ENCODE peak calls at places on chromosomes 3 and 15, in five cellular contexts. G is psoas muscle; D is CD4-positive, alpha-beta memory T cell; C is ovary; P is BE2C. M is an unnamed sample. For H3K4me1, H3K27me3 and H3K9me3, the result is how much of the 10 kb centered on the place peaks cover.

GRCh38 chr15:52171386-52171785 is 19.8 kb downstream of the GNB5 start:
- DNase-seq in P (no peak), G (no peak), C (no peak), D (no peak), M (no peak)

GRCh38 chr3:147945968-147946519 is 536.9 kb downstream of the ZIC1 start:
- DNase-seq in D (no peak), P (peak), C (no peak), G (peak), M (peak)

GRCh38 chr15:36126194-36126593 is 453.2 kb upstream of the CDIN1 start:
- DNase-seq in G (no peak), D (no peak), C (no peak), P (no peak), M (no peak)

GRCh38 chr15:25739687-25740121 is 123.4 kb downstream of the ATP10A start:
- DNase-seq in G (no peak), D (peak), P (no peak), C (no peak), M (no peak)

GRCh38 chr3:191356586-191357439 is 26.5 kb upstream of the UTS2B start:
- DNase-seq in G (peak), D (no peak), C (peak), P (no peak), M (no peak)

GRCh38 chr3:16475766-16476165 is 37.7 kb downstream of the RFTN1 start:
- DNase-seq in D (no peak), C (no peak), G (no peak), P (no peak), M (no peak)

GRCh38 chr3:18968120-18968519 is 180.2 kb upstream of the KCNH8 start:
- DNase-seq in D (no peak), P (no peak), C (no peak), G (no peak), M (no peak)

GRCh38 chr3:48347500-48347899 is 14.0 kb upstream of the SPINK8 start:
- DNase-seq in P (peak), D (no peak), C (no peak), G (no peak), M (no peak)

GRCh38 chr3:143795849-143796248 is 52.4 kb downstream of the SLC9A9 start:
- DNase-seq in P (no peak), D (no peak), C (no peak), G (no peak), M (no peak)

GRCh38 chr3:78974181-78974770 is 793.5 kb downstream of the ROBO1 start:
- DNase-seq in C (no peak), P (no peak), G (no peak), D (no peak), M (no peak)

GRCh38 chr3:53996153-53996861 is 104.6 kb upstream of the SELENOK start:
- DNase-seq in G (no peak), P (no peak), D (no peak), C (no peak), M (no peak)

GRCh38 chr15:35123743-35124142 is 38.6 kb upstream of the NANOGP8 start:
- DNase-seq in P (no peak), C (no peak), D (no peak), G (no peak), M (no peak)

GRCh38 chr3:51275096-51275805 is 109.8 kb upstream of the MANF start:
- DNase-seq in G (no peak), P (no peak), C (no peak), D (no peak), M (no peak)

GRCh38 chr3:189273736-189274135 is 102.0 kb downstream of the TPRG1 start:
- DNase-seq in C (no peak), P (no peak), D (no peak), G (no peak), M (no peak)

GRCh38 chr3:54578417-54578816 is 349.4 kb downstream of the LRTM1 start:
- DNase-seq in C (no peak), P (peak), D (no peak), G (no peak), M (no peak)

GRCh38 chr3:78791745-78792144 is 976.1 kb downstream of the ROBO1 start:
- DNase-seq in C (no peak), P (peak), D (no peak), G (no peak), M (no peak)

GRCh38 chr15:36903922-36904479 is 196.3 kb downstream of the MEIS2 start:
- DNase-seq in G (no peak), C (no peak), D (no peak), P (no peak), M (no peak)

GRCh38 chr3:25396686-25397085 is 31.4 kb upstream of the RARB start:
- DNase-seq in C (no peak), D (no peak), G (no peak), P (no peak), M (no peak)

GRCh38 chr3:169662215-169663070 is 1.1 kb downstream of the MECOM start:
- DNase-seq in C (peak), G (peak), D (no peak), P (peak), M (no peak)

GRCh38 chr3:16400143-16400935 is 113.2 kb downstream of the RFTN1 start:
- DNase-seq in G (no peak), D (no peak), C (no peak), P (no peak), M (no peak)

GRCh38 chr15:77335298-77335697 is 84.6 kb downstream of the PEAK1 start:
- DNase-seq in G (no peak), D (no peak), P (peak), C (no peak), M (no peak)

GRCh38 chr3:46854543-46854942 is 8.7 kb downstream of the MYL3 start:
- DNase-seq in P (peak), C (no peak), G (no peak), D (no peak), M (peak)

GRCh38 chr3:138351151-138351550 is 2.8 kb downstream of the MRAS start:
- DNase-seq in D (no peak), G (no peak), C (no peak), P (no peak), M (peak)

GRCh38 chr15:81091889-81092558 is 42.0 kb upstream of the CFAP161 start:
- DNase-seq in C (peak), G (peak), D (no peak), P (no peak), M (no peak)

GRCh38 chr3:55622733-55623132 is 135.6 kb upstream of the WNT5A start:
- DNase-seq in G (no peak), D (no peak), C (no peak), P (no peak), M (no peak)

GRCh38 chr3:195172285-195172684 is 98.7 kb downstream of the XXYLT1 start:
- DNase-seq in D (no peak), P (no peak), C (no peak), G (no peak), M (no peak)

GRCh38 chr3:186255703-186256331 is 106.2 kb downstream of the DGKG start:
- DNase-seq in D (no peak), P (no peak), G (no peak), C (no peak), M (no peak)

GRCh38 chr3:108946292-108947290 is 7.1 kb downstream of the GUCA1C start:
- DNase-seq in D (no peak), P (no peak), C (no peak), G (no peak), M (no peak)

GRCh38 chr3:157447026-157447694 is 10.5 kb downstream of the PTX3 start:
- DNase-seq in G (no peak), D (no peak), P (no peak), C (no peak), M (no peak)

GRCh38 chr15:69576035-69576526 is 123.5 kb downstream of the RPLP1 start:
- DNase-seq in P (peak), G (peak), C (no peak), D (peak), M (no peak)

GRCh38 chr3:19149388-19149787 is 1.1 kb downstream of the KCNH8 start:
- DNase-seq in P (no peak), D (no peak), C (no peak), G (no peak), M (no peak)

GRCh38 chr15:33357845-33358244 is 47.1 kb downstream of the RYR3 start:
- DNase-seq in G (no peak), P (no peak), D (no peak), C (no peak), M (no peak)

GRCh38 chr15:78206326-78207109 is 27.8 kb downstream of the ACSBG1 start:
- DNase-seq in G (no peak), D (no peak), P (no peak), C (no peak), M (no peak)

GRCh38 chr15:45495588-45495987 is 27.0 kb downstream of the SLC30A4 start:
- DNase-seq in P (no peak), G (no peak), D (no peak), C (no peak), M (no peak)

GRCh38 chr15:72206677-72207000 is 9.1 kb upstream of the GRAMD2A start:
- DNase-seq in D (no peak), G (no peak), C (no peak), P (no peak), M (no peak)

GRCh38 chr3:111617912-111618601 is 22.9 kb upstream of the ZBED2 start:
- DNase-seq in G (no peak), P (no peak), D (no peak), C (no peak), M (no peak)

DNA sequence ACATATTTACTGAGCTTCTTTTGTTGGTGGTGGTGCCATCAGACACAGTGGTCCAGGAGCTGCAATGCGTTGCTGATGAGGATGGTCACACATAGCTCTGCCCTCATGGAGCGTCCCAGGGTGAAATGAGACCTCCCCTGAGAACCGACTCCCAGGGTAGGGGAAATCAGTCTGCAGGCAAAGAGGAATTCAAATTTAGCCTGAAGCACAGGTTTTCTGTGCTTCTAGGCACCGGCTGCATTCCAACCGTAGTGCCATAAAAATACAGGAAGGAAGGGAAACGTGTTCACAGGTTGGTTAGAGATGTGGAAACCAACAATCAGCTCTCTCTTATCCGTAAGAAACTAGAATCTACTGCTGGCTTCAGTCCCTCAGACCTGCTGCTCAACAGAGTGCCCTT is 19.2 kb downstream of the SMAD3 start:
- DNase-seq in P (no peak), C (no peak), D (no peak), G (no peak), M (no peak)
- H3K4me1 ChIP-seq in P (under half), C (half or more), D (half or more), G (half or more), M (half or more)

GRCh38 chr3:3802021-3802420 is 2.8 kb downstream of the LRRN1 start:
- DNase-seq in C (no peak), P (no peak), D (no peak), G (peak), M (no peak)
- H3K27me3 ChIP-seq in C (under half), P (under half), D (under half), G (under half), M (half or more)

GRCh38 chr3:141116791-141117190 is 65.6 kb downstream of the SPSB4 start:
- DNase-seq in P (no peak), C (no peak), D (no peak), G (no peak), M (no peak)
- H3K9me3 ChIP-seq in P (under half), C (under half), D (under half), G (under half), M (under half)

DNA sequence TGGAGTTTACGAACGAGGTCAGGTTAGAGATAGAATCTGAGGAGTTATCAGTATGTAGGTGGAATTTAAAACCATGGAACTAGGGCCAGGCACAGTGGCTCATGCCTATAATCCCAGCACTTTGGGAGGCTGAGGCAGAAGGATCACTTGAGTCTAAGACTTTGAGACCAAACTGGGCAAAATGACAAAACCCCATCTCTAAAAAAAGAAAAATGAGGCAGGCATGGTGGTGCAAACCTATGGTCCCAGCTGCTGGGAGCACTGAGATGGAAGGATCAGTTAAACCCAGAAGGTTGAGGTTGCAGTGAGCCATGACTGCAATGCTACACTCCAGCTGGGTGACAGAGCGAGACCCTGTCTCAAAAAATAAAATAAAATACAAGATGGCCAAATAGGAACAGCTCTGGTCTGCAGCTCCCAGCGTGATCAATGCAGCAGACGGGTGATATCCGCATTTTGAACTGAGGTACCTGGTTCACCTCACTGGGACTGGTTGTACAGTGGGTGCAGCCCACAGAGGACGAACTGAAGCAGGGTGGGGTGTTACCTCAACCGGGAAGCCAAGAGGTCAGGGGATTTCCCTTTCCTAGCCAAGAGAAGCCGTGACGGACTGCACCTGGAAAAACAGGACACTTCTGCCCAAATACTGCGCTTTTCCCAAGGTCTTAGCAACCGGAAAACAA is 33.3 kb downstream of the ZMAT3 start:
- DNase-seq in D (no peak), G (no peak), C (no peak), P (no peak), M (no peak)
- H3K4me1 ChIP-seq in D (under half), G (under half), C (under half), P (under half), M (under half)

GRCh38 chr3:7877312-7877711 is 624.3 kb upstream of the LMCD1 start:
- DNase-seq in C (no peak), P (no peak), D (no peak), G (no peak), M (no peak)

GRCh38 chr3:7879572-7879971 is 622.1 kb upstream of the LMCD1 start:
- DNase-seq in P (no peak), C (no peak), G (no peak), D (no peak), M (no peak)

GRCh38 chr3:7875858-7876442 is 625.7 kb upstream of the LMCD1 start:
- DNase-seq in P (no peak), D (no peak), C (no peak), G (no peak), M (no peak)

GRCh38 chr3:7874116-7874515 is 627.5 kb upstream of the LMCD1 start:
- DNase-seq in G (no peak), P (no peak), D (no peak), C (no peak), M (no peak)

GRCh38 chr3:7876741-7877297 is 624.8 kb upstream of the LMCD1 start:
- DNase-seq in D (peak), C (no peak), G (no peak), P (no peak), M (no peak)
- H3K27me3 ChIP-seq in D (under half), C (under half), G (under half), P (under half), M (under half)

GRCh38 chr15:75143738-75144334 is 57.8 kb upstream of the C15orf39 start:
- DNase-seq in G (no peak), P (no peak), C (no peak), D (no peak), M (no peak)
- H3K9me3 ChIP-seq in G (under half), P (under half), C (under half), D (under half), M (under half)

GRCh38 chr3:101848754-101849713 is at the start of gene NFKBIZ:
- DNase-seq in P (peak), C (peak), G (peak), D (peak), M (peak)
- H3K4me1 ChIP-seq in P (under half), C (under half), G (under half), D (under half), M (under half)

DNA sequence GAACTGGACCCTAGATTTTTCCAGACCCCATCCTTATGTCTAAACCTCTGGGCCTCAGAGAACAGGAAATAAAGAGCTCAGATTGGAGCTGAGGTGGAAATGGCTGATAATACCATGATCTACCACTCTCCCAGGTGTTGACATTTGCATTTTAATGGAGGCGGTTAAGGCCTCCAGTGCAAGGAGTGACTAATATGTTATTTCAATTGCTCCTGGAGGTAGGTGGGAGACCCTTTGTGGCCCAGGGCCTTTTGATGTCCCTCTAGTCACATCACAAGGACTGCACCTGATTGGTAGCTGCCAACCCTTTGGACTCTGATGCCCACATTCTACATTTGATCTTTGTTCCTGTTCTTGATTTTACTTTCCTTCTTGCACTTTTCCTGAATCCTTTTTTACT is 9.0 kb upstream of the ADCY5 start:
- DNase-seq in C (no peak), P (no peak), D (no peak), G (no peak), M (no peak)
- H3K27me3 ChIP-seq in C (under half), P (under half), D (under half), G (under half), M (under half)

GRCh38 chr15:97177135-97177704 is 783.3 kb upstream of the ARRDC4 start:
- DNase-seq in D (no peak), G (no peak), C (no peak), P (no peak), M (no peak)
- H3K9me3 ChIP-seq in D (under half), G (under half), C (under half), P (under half), M (under half)

DNA sequence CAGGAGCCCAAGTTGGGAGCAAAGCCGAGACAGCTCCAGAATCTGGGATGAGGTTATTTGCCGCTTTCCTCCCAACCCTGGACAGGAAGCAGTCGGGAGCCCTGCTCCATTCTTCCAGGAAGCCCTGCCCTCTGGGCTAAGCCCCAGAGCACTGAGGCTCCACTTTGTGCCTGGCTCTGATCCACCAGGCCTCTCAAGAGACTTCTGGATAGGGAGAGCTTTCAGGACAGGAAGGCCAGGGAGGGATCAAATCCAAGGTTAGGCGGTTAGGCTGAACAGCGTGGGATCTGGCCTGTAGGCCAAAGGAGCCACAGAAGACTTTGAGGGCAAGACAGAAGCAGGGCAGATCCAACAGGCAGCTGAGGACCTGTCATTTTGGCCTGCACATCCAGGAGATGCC is 835 bp downstream of the STOML1 start:
- DNase-seq in G (peak), D (no peak), P (peak), C (peak), M (peak)
- H3K4me1 ChIP-seq in G (under half), D (under half), P (under half), C (under half), M (under half)